ENCODE peak calls at places on chromosomes 4 and X, in six cellular contexts. Q, C, D, L, X and T are unnamed samples.

GRCh38 chrX:41339148-41339547 is 5.2 kb downstream of the DDX3X start:
- DNase-seq in D (no peak), Q (no peak), L (no peak), X (no peak), C (no peak), T (no peak)

GRCh38 chr4:145829629-145830395 is 108.8 kb downstream of the ZNF827 start:
- DNase-seq in C (no peak), X (no peak), L (no peak), D (no peak), Q (no peak), T (no peak)

GRCh38 chr4:71832049-71832448 is 48.2 kb upstream of the GC start:
- DNase-seq in L (no peak), C (no peak), X (no peak), D (no peak), Q (no peak), T (no peak)

GRCh38 chrX:13109811-13110210 is 65.4 kb upstream of the FAM9C start:
- DNase-seq in C (no peak), X (no peak), Q (no peak), L (no peak), D (no peak), T (no peak)

GRCh38 chrX:19245711-19246269 is 97.9 kb upstream of the PDHA1 start:
- DNase-seq in X (no peak), Q (no peak), D (no peak), L (no peak), C (no peak), T (no peak)

GRCh38 chr4:21888195-21888976 is 60.2 kb downstream of the KCNIP4 start:
- DNase-seq in Q (no peak), C (no peak), L (no peak), D (no peak), X (no peak), T (no peak)

GRCh38 chr4:159010100-159010499 is 92.8 kb upstream of the RAPGEF2 start:
- DNase-seq in C (no peak), Q (no peak), D (no peak), X (no peak), L (no peak), T (no peak)

GRCh38 chrX:4570141-4570540 is 856.7 kb upstream of the PRKX start:
- DNase-seq in C (no peak), Q (peak), X (no peak), L (no peak), D (no peak), T (no peak)

GRCh38 chrX:100410083-100410590 is at the start of gene PCDH19:
- DNase-seq in X (no peak), C (peak), D (peak), L (peak), Q (peak), T (peak)

GRCh38 chrX:119647552-119648420 is 41.6 kb upstream of the NKRF start:
- DNase-seq in D (no peak), Q (no peak), L (no peak), X (peak), C (no peak), T (no peak)

GRCh38 chr4:124414641-124415040 is 297.9 kb downstream of the ANKRD50 start:
- DNase-seq in C (no peak), D (no peak), X (no peak), Q (no peak), L (no peak), T (no peak)

GRCh38 chr4:2792711-2793577 is at the start of gene SH3BP2:
- DNase-seq in Q (peak), C (peak), D (peak), L (peak), X (no peak), T (peak)

GRCh38 chr4:53461244-53461643 is 83.8 kb downstream of the FIP1L1 start:
- DNase-seq in X (no peak), C (no peak), D (no peak), L (no peak), Q (no peak), T (no peak)

GRCh38 chr4:104490770-104491395 is 3.8 kb downstream of the CXXC4 start:
- DNase-seq in L (peak), Q (peak), D (peak), X (no peak), C (peak), T (peak)

GRCh38 chr4:128463006-128463405 is 175.4 kb upstream of the PGRMC2 start:
- DNase-seq in X (no peak), Q (no peak), L (no peak), C (no peak), D (no peak), T (no peak)

GRCh38 chr4:85747871-85748491 is 273.0 kb downstream of the ARHGAP24 start:
- DNase-seq in C (no peak), L (peak), Q (no peak), X (no peak), D (no peak), T (no peak)

GRCh38 chrX:130055103-130055502 is 55.2 kb downstream of the ELF4 start:
- DNase-seq in Q (no peak), C (no peak), L (no peak), X (no peak), D (no peak), T (no peak)

GRCh38 chr4:87122252-87122651 is 98.2 kb downstream of the KLHL8 start:
- DNase-seq in Q (no peak), X (no peak), D (peak), L (no peak), C (no peak), T (no peak)

GRCh38 chrX:118353081-118353850 is 7.4 kb downstream of the WDR44 start:
- DNase-seq in Q (no peak), X (no peak), D (no peak), L (peak), C (no peak), T (no peak)
- H3K27ac ChIP-seq in Q (no peak), X (no peak), D (no peak), L (no peak), C (no peak), T (no peak)

DNA sequence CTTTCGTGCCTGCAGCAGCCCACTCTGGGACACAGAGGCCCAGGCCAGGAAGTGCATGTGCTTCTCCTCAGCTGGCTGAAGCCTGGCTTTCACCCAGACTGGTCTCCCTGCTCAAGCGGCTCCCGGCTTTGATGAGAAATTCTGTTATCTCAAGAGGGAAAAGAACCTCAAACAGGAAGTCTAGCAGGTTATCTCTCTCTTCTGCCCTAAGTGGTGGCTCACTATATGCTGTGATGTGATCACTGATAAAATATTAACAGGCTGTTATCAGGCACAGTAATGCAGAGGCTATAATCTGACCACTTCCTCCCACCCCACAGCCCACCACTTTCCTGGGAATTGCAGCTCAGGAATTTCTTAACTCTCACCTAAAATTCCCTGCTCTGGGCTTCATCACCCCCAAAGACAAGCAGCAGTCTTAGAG is 13.3 kb downstream of the CLDN2 start:
- DNase-seq in C (no peak), L (no peak), D (no peak), X (no peak), Q (peak), T (no peak)
- TF ChIP-seq POLR2AphosphoS5 in C (no peak), L (no peak), D (no peak), X (no peak), Q (no peak), T (no peak)

GRCh38 chr4:140083320-140083719 is 70.7 kb downstream of the MAML3 start:
- DNase-seq in D (no peak), Q (no peak), X (no peak), L (no peak), C (no peak), T (no peak)

GRCh38 chr4:140084426-140084825 is 69.6 kb downstream of the MAML3 start:
- DNase-seq in X (no peak), C (no peak), L (no peak), D (no peak), Q (no peak), T (no peak)

GRCh38 chr4:140082399-140082758 is 71.6 kb downstream of the MAML3 start:
- DNase-seq in C (no peak), L (no peak), D (no peak), Q (no peak), X (no peak), T (no peak)

GRCh38 chr4:140080883-140081282 is 73.1 kb downstream of the MAML3 start:
- DNase-seq in Q (no peak), D (no peak), X (no peak), C (no peak), L (no peak), T (no peak)

DNA sequence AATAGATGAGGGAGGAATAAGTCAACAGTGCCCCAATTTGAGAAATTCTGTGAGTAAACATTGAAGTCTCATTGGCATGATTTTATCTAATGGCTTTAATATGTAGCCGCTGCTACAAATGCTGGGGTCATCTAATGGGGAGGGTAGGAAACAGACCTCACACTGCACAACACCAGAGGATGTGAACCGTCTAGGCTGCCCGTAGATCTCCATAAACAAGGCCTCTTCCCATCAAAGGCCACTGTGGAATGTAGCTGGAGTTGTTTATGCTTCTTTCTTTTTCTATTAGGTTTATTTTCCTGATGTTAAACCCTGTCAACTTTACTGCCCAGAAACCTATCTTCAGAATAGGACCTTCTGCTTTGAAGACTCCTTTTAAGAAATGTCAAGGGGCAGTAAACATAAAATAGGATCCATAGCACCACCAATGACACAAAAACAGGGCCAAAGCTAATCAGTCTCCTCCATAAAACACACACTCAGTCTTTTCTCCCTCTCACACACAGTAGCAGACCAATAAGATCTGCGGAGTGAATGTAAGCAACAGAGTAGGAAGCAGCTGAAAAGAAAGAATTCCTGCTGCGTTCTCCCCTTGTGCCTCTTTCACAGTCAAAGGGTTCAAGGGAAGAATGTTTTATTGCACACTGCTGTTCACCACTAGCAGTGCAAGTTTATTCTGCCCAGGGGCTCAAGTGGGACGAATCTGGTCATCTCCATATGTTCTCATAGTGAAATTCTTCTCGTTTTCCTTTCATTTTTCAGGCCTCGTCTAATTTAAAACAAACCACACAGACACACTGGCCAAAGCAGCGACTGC is 72.2 kb downstream of the MAML3 start:
- DNase-seq in Q (no peak), X (no peak), C (no peak), D (no peak), L (no peak), T (no peak)
- H3K27ac ChIP-seq in Q (no peak), X (no peak), C (no peak), D (peak), L (peak), T (peak)

DNA sequence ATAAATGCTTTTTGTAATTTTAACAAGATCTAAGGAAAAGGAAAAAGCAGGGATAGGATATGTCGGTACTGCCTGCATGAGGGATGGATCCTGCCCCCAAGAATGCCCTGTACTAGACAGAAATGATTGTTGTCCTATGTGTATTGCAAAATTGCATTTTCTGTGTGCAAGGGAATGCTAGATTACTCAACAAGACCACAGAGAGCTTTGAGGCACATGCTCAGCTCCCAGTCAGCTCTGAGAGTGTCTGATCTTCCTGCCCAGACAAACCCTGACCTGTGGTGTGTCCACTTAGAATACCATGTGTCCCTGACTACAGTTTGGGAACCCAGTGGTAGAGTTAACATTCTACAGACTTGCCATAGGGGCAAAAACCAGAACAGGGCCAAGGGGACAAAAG is 129.2 kb upstream of the PAK3 start:
- DNase-seq in L (no peak), X (no peak), Q (no peak), C (no peak), D (no peak), T (no peak)
- TF ChIP-seq POLR2AphosphoS5 in L (no peak), X (no peak), Q (no peak), C (no peak), D (no peak), T (no peak)

DNA sequence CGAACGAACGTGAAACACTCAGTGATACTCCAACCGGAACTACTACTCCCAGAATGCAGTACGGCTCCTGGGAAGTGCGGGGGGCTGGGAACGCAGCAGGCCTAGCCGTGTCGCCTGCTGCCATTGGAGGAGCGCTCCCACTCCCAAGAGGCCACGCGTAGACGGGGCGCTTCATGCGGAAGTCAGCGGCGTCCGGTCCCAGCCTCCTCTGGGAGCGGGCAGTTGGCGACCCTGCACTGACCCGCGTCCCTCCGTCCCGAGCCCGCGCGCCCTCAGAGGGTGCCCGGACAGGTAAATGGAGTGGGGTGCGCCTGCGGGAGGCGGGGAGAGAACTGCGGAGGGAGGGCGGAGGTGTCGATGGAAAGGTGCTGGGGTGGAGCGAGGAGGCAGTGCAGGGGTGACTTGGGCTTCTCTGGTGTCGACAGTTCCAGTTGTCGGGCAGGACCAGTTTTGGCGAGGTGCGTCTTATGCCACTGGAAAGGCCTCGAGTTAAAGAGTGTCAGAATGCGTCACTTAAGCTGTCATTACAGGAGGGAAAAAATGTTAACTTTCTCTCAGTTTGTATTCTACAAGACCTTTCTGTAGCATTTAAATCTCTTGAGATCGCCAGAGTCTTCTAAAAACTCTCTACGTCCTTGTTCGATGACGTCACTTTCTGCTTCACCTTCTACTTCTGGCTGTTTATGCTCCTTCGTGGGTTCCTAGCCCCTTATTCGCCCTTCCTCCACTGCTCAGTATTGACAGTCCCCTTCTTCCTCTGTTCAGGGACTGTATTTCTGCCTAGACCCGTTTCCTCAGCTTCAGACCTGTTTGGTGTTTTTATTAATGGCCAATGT is at the start of gene VAMP7:
- DNase-seq in D (peak), Q (peak), L (peak), X (peak), C (peak), T (peak)
- H3K27ac ChIP-seq in D (peak), Q (peak), L (no peak), X (peak), C (peak), T (peak)